ENCODE peak calls at places on chromosomes 5 and 9, in seven cellular contexts. K, D, B, Q, X, F and W are unnamed samples.

GRCh38 chr5:145718956-145719355 is 116.2 kb downstream of the PRELID2 start:
- DNase-seq in K (no peak), D (no peak), B (peak; percentile 65), Q (no peak), X (no peak), F (no peak), W (no peak)

GRCh38 chr5:57307516-57307915 is 133.7 kb downstream of the GPBP1 start:
- DNase-seq in K (no peak), D (no peak), B (no peak), Q (no peak), X (no peak), F (no peak), W (no peak)

GRCh38 chr5:1521054-1521453 is 2.7 kb downstream of the LPCAT1 start:
- DNase-seq in K (peak; percentile 39), D (peak; percentile 34), B (no peak), Q (no peak), X (peak; percentile 9), F (peak; percentile 15), W (no peak)

GRCh38 chr9:89435315-89435823 is 62.5 kb downstream of the SEMA4D start:
- DNase-seq in K (no peak), D (no peak), B (no peak), Q (no peak), X (no peak), F (no peak), W (no peak)

GRCh38 chr5:157108961-157109360 is at the start of gene HAVCR2:
- DNase-seq in K (peak; percentile 70), D (no peak), B (no peak), Q (no peak), X (peak; percentile 61), F (no peak), W (peak; percentile 54)

GRCh38 chr5:90802695-90803317 is 244.2 kb downstream of the ADGRV1 start:
- DNase-seq in K (peak; percentile 62), D (no peak), B (peak; percentile 32), Q (peak; percentile 7), X (no peak), F (no peak), W (peak; percentile 38)

GRCh38 chr5:68534131-68534940 is 318.8 kb downstream of the PIK3R1 start:
- DNase-seq in K (no peak), D (no peak), B (no peak), Q (peak; percentile 17), X (no peak), F (peak; percentile 36), W (no peak)

GRCh38 chr5:31731016-31731415 is 92.1 kb downstream of the PDZD2 start:
- DNase-seq in K (no peak), D (no peak), B (no peak), Q (no peak), X (no peak), F (no peak), W (no peak)

GRCh38 chr5:133820516-133820915 is 147.9 kb downstream of the C5orf15 start:
- DNase-seq in K (no peak), D (peak; percentile 18), B (no peak), Q (no peak), X (no peak), F (no peak), W (no peak)

GRCh38 chr5:95715799-95716461 is 15.2 kb upstream of the RHOBTB3 start:
- DNase-seq in K (no peak), D (no peak), B (peak; percentile 76), Q (no peak), X (no peak), F (no peak), W (no peak)